ENCODE peak calls at places on chromosomes 7 and 10, in four cellular contexts. Z, R, U and C are unnamed samples.

GRCh38 chr7:87934699-87935372 is 785 bp downstream of the ADAM22 start:
- DNase-seq in Z (no peak), R (peak), U (no peak), C (peak)

GRCh38 chr10:71260622-71261325 is 48.4 kb downstream of the UNC5B start:
- DNase-seq in Z (peak), U (no peak), R (peak), C (peak)

GRCh38 chr7:126574838-126575250 is 677.9 kb downstream of the GRM8 start:
- DNase-seq in U (no peak), R (no peak), Z (no peak), C (no peak)

GRCh38 chr7:103447073-103447960 is 1.3 kb upstream of the SLC26A5 start:
- DNase-seq in R (peak), U (peak), Z (peak), C (peak)

GRCh38 chr10:28250782-28251181 is 52.1 kb downstream of the MPP7 start:
- DNase-seq in U (no peak), Z (no peak), R (no peak), C (peak)

GRCh38 chr7:136728945-136729344 is 139.5 kb upstream of the CHRM2 start:
- DNase-seq in Z (no peak), R (no peak), U (no peak), C (no peak)

GRCh38 chr10:131579251-131580071 is 267.9 kb upstream of the TCERG1L start:
- DNase-seq in R (no peak), U (no peak), Z (no peak), C (no peak)

GRCh38 chr10:49163741-49164140 is 24.4 kb downstream of the TMEM273 start:
- DNase-seq in Z (no peak), U (no peak), R (no peak), C (no peak)

GRCh38 chr7:100827330-100828226 is at the start of gene EPHB4:
- DNase-seq in R (peak), U (peak), Z (no peak), C (peak)

GRCh38 chr7:33794959-33795358 is 110.4 kb upstream of the BMPER start:
- DNase-seq in R (no peak), U (no peak), Z (no peak), C (no peak)

GRCh38 chr7:35555934-35556333 is 139.0 kb downstream of the HERPUD2 start:
- DNase-seq in R (no peak), U (no peak), Z (no peak), C (no peak)

GRCh38 chr7:122561326-122561725 is 137.6 kb downstream of the RNF133 start:
- DNase-seq in R (no peak), Z (no peak), U (no peak), C (no peak)

GRCh38 chr7:55043691-55044090 is 24.9 kb downstream of the EGFR start:
- DNase-seq in U (peak), Z (no peak), R (no peak), C (peak)

GRCh38 chr7:143394777-143395176 is 13.6 kb downstream of the ZYX start:
- DNase-seq in U (no peak), Z (no peak), R (no peak), C (no peak)

GRCh38 chr7:76343294-76343930 is 15.4 kb downstream of the YWHAG start:
- DNase-seq in R (no peak), U (no peak), Z (no peak), C (no peak)

GRCh38 chr7:12754179-12754578 is 66.7 kb downstream of the ARL4A start:
- DNase-seq in Z (no peak), U (no peak), R (no peak), C (no peak)

GRCh38 chr10:79490400-79491081 is 21.8 kb upstream of the EIF5AL1 start:
- DNase-seq in U (no peak), R (no peak), Z (no peak), C (peak)

GRCh38 chr10:7316839-7317238 is 94.0 kb downstream of the SFMBT2 start:
- DNase-seq in U (no peak), Z (no peak), R (no peak), C (no peak)

GRCh38 chr7:96887426-96887825 is 117.9 kb upstream of the DLX6 start:
- DNase-seq in U (no peak), Z (no peak), R (no peak), C (no peak)

GRCh38 chr10:66353422-66353821 is 572.4 kb upstream of the LRRTM3 start:
- DNase-seq in R (no peak), Z (no peak), U (no peak), C (no peak)

GRCh38 chr7:132638000-132638399 is 61.7 kb upstream of the PLXNA4 start:
- DNase-seq in R (no peak), Z (no peak), U (no peak), C (no peak)

GRCh38 chr7:158300427-158300826 is 287.2 kb downstream of the PTPRN2 start:
- DNase-seq in Z (no peak), U (no peak), R (no peak), C (no peak)

GRCh38 chr7:36945612-36946400 is 221.5 kb upstream of the AOAH start:
- DNase-seq in R (no peak), U (peak), Z (no peak), C (no peak)

GRCh38 chr10:129495697-129496096 is 28.7 kb downstream of the MGMT start:
- DNase-seq in R (peak), Z (no peak), U (no peak), C (peak)

GRCh38 chr10:100826983-100827818 is 81.8 kb downstream of the PAX2 start:
- DNase-seq in Z (no peak), U (no peak), R (peak), C (peak)

GRCh38 chr7:147413243-147413642 is 1177.3 kb upstream of the C7orf33 start:
- DNase-seq in U (no peak), R (no peak), Z (no peak), C (peak)

GRCh38 chr7:2010551-2011265 is 222.0 kb downstream of the MAD1L1 start:
- DNase-seq in U (no peak), Z (no peak), R (no peak), C (no peak)

GRCh38 chr10:111539246-111539645 is 462.4 kb downstream of the ADRA2A start:
- DNase-seq in R (no peak), Z (no peak), U (no peak), C (no peak)

GRCh38 chr10:33032354-33033254 is 74.6 kb upstream of the ITGB1 start:
- DNase-seq in R (no peak), Z (no peak), U (no peak), C (no peak)

GRCh38 chr7:44748948-44749731 is 493 bp downstream of the ZMIZ2 start:
- DNase-seq in R (peak), Z (no peak), U (no peak), C (peak)

GRCh38 chr10:118590334-118590733 is 5.1 kb downstream of the PRLHR start:
- DNase-seq in U (peak), R (no peak), Z (peak), C (no peak)